ENCODE peak calls at places on chromosomes 1 and 21, in seven cellular contexts. One of them, this sample, is unnamed.

GRCh38 chr1:247576514-247576913 is 11.6 kb upstream of the OR2G2 start:
- DNase-seq in body of pancreas: no peak
- DNase-seq in A549: no peak
- DNase-seq in cardiac muscle cell: no peak
- DNase-seq in IMR-90: no peak
- DNase-seq in stomach: no peak
- DNase-seq in H9: no peak
- DNase-seq in this sample: no peak

GRCh38 chr1:151539321-151540020 is 638 bp upstream of the TUFT1 start:
- DNase-seq in body of pancreas: peak; percentile 96
- DNase-seq in A549: peak; percentile 57
- DNase-seq in cardiac muscle cell: peak; percentile 90
- DNase-seq in IMR-90: peak; percentile 96
- DNase-seq in stomach: peak; percentile 95
- DNase-seq in H9: peak; percentile 87
- DNase-seq in this sample: peak; percentile 81

GRCh38 chr1:170410391-170411146 is 121.4 kb upstream of the GORAB start:
- DNase-seq in body of pancreas: no peak
- DNase-seq in A549: no peak
- DNase-seq in cardiac muscle cell: peak; percentile 81
- DNase-seq in IMR-90: peak; percentile 86
- DNase-seq in stomach: no peak
- DNase-seq in H9: no peak
- DNase-seq in this sample: no peak

GRCh38 chr1:53552981-53553733 is 94.0 kb downstream of the DMRTB1 start:
- DNase-seq in body of pancreas: no peak
- DNase-seq in A549: no peak
- DNase-seq in cardiac muscle cell: no peak
- DNase-seq in IMR-90: peak; percentile 45
- DNase-seq in stomach: no peak
- DNase-seq in H9: no peak
- DNase-seq in this sample: no peak

GRCh38 chr1:167983797-167984196 is 46.9 kb upstream of the MPC2 start:
- DNase-seq in body of pancreas: no peak
- DNase-seq in A549: no peak
- DNase-seq in cardiac muscle cell: no peak
- DNase-seq in IMR-90: no peak
- DNase-seq in stomach: no peak
- DNase-seq in H9: no peak
- DNase-seq in this sample: no peak

GRCh38 chr21:25568230-25568629 is 39.1 kb downstream of the MRPL39 start:
- DNase-seq in body of pancreas: peak; percentile 44
- DNase-seq in A549: no peak
- DNase-seq in cardiac muscle cell: peak; percentile 85
- DNase-seq in IMR-90: peak; percentile 78
- DNase-seq in stomach: no peak
- DNase-seq in H9: no peak
- DNase-seq in this sample: peak; percentile 49

GRCh38 chr1:169795687-169796086 is 980 bp upstream of the METTL18 start:
- DNase-seq in body of pancreas: no peak
- DNase-seq in A549: no peak
- DNase-seq in cardiac muscle cell: no peak
- DNase-seq in IMR-90: no peak
- DNase-seq in stomach: no peak
- DNase-seq in H9: no peak
- DNase-seq in this sample: no peak

GRCh38 chr1:24412408-24412807 is 1.2 kb downstream of the STPG1 start:
- DNase-seq in body of pancreas: no peak
- DNase-seq in A549: no peak
- DNase-seq in cardiac muscle cell: no peak
- DNase-seq in IMR-90: no peak
- DNase-seq in stomach: no peak
- DNase-seq in H9: no peak
- DNase-seq in this sample: no peak

DNA sequence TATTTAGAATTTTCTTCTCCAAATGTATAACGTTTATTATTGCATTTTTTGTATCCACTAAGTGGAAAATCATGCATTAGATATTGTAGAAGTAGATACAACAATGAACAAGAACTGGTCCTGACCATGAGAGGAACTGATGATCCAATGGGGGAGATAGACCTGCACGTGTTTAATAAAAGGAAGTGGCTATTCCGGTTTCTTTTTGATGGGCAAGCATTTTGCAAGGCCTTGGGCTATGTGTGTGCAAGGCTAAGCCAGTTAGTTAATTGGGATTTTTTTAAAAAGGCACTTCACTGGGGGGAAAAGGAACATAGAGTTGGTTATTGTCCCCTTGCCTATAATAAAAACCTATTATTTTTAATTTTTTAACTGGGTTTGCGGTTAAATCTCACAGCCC is 961 bp upstream of the VCAM1 start:
- DNase-seq in body of pancreas: peak; percentile 15
- DNase-seq in A549: no peak
- DNase-seq in cardiac muscle cell: no peak
- DNase-seq in IMR-90: no peak
- DNase-seq in stomach: no peak
- DNase-seq in H9: no peak
- DNase-seq in this sample: no peak
- H3K9me3 ChIP-seq in body of pancreas: no peaks in the 10 kb centered on the region
- H3K9me3 ChIP-seq in A549: no peaks in the 10 kb centered on the region
- H3K9me3 ChIP-seq in cardiac muscle cell: no peaks in the 10 kb centered on the region
- H3K9me3 ChIP-seq in IMR-90: no peaks in the 10 kb centered on the region
- H3K9me3 ChIP-seq in stomach: no peaks in the 10 kb centered on the region
- H3K9me3 ChIP-seq in H9: no peaks in the 10 kb centered on the region
- H3K9me3 ChIP-seq in this sample: peaks cover under 1% of the 10 kb centered on the region

GRCh38 chr1:200153277-200154055 is 126.0 kb downstream of the NR5A2 start:
- DNase-seq in body of pancreas: no peak
- DNase-seq in A549: no peak
- DNase-seq in cardiac muscle cell: no peak
- DNase-seq in IMR-90: no peak
- DNase-seq in stomach: no peak
- DNase-seq in H9: no peak
- DNase-seq in this sample: no peak
- H3K27ac ChIP-seq in body of pancreas: no peak overlapping the region
- H3K27ac ChIP-seq in A549: peak overlapping the region; percentile 12
- H3K27ac ChIP-seq in cardiac muscle cell: no peak overlapping the region
- H3K27ac ChIP-seq in IMR-90: no peak overlapping the region
- H3K27ac ChIP-seq in stomach: peak overlapping the region; percentile 43
- H3K27ac ChIP-seq in H9: no peak overlapping the region
- H3K27ac ChIP-seq in this sample: no peak overlapping the region

GRCh38 chr1:2961081-2961480 is 60.2 kb upstream of the ACTRT2 start:
- DNase-seq in body of pancreas: no peak
- DNase-seq in A549: no peak
- DNase-seq in cardiac muscle cell: no peak
- DNase-seq in IMR-90: no peak
- DNase-seq in stomach: no peak
- DNase-seq in H9: no peak
- DNase-seq in this sample: no peak
- H3K9me3 ChIP-seq in body of pancreas: no peaks in the 10 kb centered on the region
- H3K9me3 ChIP-seq in A549: peaks cover 5% of the 10 kb centered on the region
- H3K9me3 ChIP-seq in cardiac muscle cell: no peaks in the 10 kb centered on the region
- H3K9me3 ChIP-seq in IMR-90: peaks cover 47% of the 10 kb centered on the region
- H3K9me3 ChIP-seq in stomach: peaks cover 34% of the 10 kb centered on the region
- H3K9me3 ChIP-seq in H9: peaks cover 82% of the 10 kb centered on the region
- H3K9me3 ChIP-seq in this sample: peaks cover 70% of the 10 kb centered on the region

GRCh38 chr21:42256316-42256715 is 37.4 kb downstream of the ABCG1 start:
- DNase-seq in body of pancreas: no peak
- DNase-seq in A549: no peak
- DNase-seq in cardiac muscle cell: no peak
- DNase-seq in IMR-90: no peak
- DNase-seq in stomach: no peak
- DNase-seq in H9: no peak
- DNase-seq in this sample: no peak
- H3K27ac ChIP-seq in body of pancreas: no peak overlapping the region
- H3K27ac ChIP-seq in A549: no peak overlapping the region
- H3K27ac ChIP-seq in cardiac muscle cell: no peak overlapping the region
- H3K27ac ChIP-seq in IMR-90: no peak overlapping the region
- H3K27ac ChIP-seq in stomach: no peak overlapping the region
- H3K27ac ChIP-seq in H9: no peak overlapping the region
- H3K27ac ChIP-seq in this sample: no peak overlapping the region